ENCODE peak calls at places on chromosome X, in nine cellular contexts. One of them, this sample, is unnamed.

GRCh38 chrX:23779025-23779424 is 3.9 kb upstream of the SAT1 start:
- DNase-seq in astrocyte of the spinal cord: peak; percentile 40
- DNase-seq in mammary epithelial cell: peak; percentile 92
- DNase-seq in activated naive CD8-positive, alpha-beta T cell treated with anti-CD3 and anti-CD28 coated beads for 36 hours: no peak
- DNase-seq in left lobe of liver: no peak
- DNase-seq in HTR-8/SVneo: peak; percentile 70
- DNase-seq in NCI-H1436: no peak
- DNase-seq in T-helper 9 cell: no peak
- DNase-seq in putamen: no peak
- DNase-seq in this sample: no peak

GRCh38 chrX:119004920-119005524 is 30.6 kb downstream of the LONRF3 start:
- DNase-seq in left lobe of liver: peak; percentile 45
- DNase-seq in putamen: peak; percentile 16
- DNase-seq in mammary epithelial cell: peak; percentile 14
- DNase-seq in activated naive CD8-positive, alpha-beta T cell treated with anti-CD3 and anti-CD28 coated beads for 36 hours: peak; percentile 40
- DNase-seq in NCI-H1436: peak; percentile 51
- DNase-seq in HTR-8/SVneo: peak; percentile 54
- DNase-seq in astrocyte of the spinal cord: peak; percentile 36
- DNase-seq in T-helper 9 cell: peak; percentile 38
- DNase-seq in this sample: peak; percentile 3

GRCh38 chrX:8629871-8630270 is 102.1 kb downstream of the ANOS1 start:
- DNase-seq in activated naive CD8-positive, alpha-beta T cell treated with anti-CD3 and anti-CD28 coated beads for 36 hours: no peak
- DNase-seq in astrocyte of the spinal cord: peak; percentile 57
- DNase-seq in mammary epithelial cell: peak; percentile 75
- DNase-seq in putamen: no peak
- DNase-seq in HTR-8/SVneo: peak; percentile 8
- DNase-seq in T-helper 9 cell: no peak
- DNase-seq in NCI-H1436: no peak
- DNase-seq in left lobe of liver: no peak
- DNase-seq in this sample: no peak

GRCh38 chrX:9611436-9612145 is 146.7 kb downstream of the TBL1X start:
- DNase-seq in NCI-H1436: no peak
- DNase-seq in putamen: no peak
- DNase-seq in mammary epithelial cell: no peak
- DNase-seq in HTR-8/SVneo: no peak
- DNase-seq in left lobe of liver: peak; percentile 51
- DNase-seq in activated naive CD8-positive, alpha-beta T cell treated with anti-CD3 and anti-CD28 coated beads for 36 hours: no peak
- DNase-seq in astrocyte of the spinal cord: no peak
- DNase-seq in T-helper 9 cell: no peak
- DNase-seq in this sample: no peak

GRCh38 chrX:22952011-22952410 is 47.7 kb upstream of the DDX53 start:
- DNase-seq in NCI-H1436: no peak
- DNase-seq in T-helper 9 cell: no peak
- DNase-seq in HTR-8/SVneo: peak; percentile 28
- DNase-seq in activated naive CD8-positive, alpha-beta T cell treated with anti-CD3 and anti-CD28 coated beads for 36 hours: no peak
- DNase-seq in mammary epithelial cell: no peak
- DNase-seq in left lobe of liver: no peak
- DNase-seq in putamen: no peak
- DNase-seq in astrocyte of the spinal cord: peak; percentile 54
- DNase-seq in this sample: no peak

GRCh38 chrX:49993661-49994060 is 71.3 kb downstream of the CLCN5 start:
- DNase-seq in mammary epithelial cell: no peak
- DNase-seq in putamen: no peak
- DNase-seq in HTR-8/SVneo: no peak
- DNase-seq in astrocyte of the spinal cord: no peak
- DNase-seq in NCI-H1436: no peak
- DNase-seq in left lobe of liver: no peak
- DNase-seq in activated naive CD8-positive, alpha-beta T cell treated with anti-CD3 and anti-CD28 coated beads for 36 hours: no peak
- DNase-seq in T-helper 9 cell: no peak
- DNase-seq in this sample: no peak

GRCh38 chrX:134000260-134001245 is 15.2 kb upstream of the GPC3 start:
- DNase-seq in putamen: no peak
- DNase-seq in astrocyte of the spinal cord: no peak
- DNase-seq in NCI-H1436: no peak
- DNase-seq in mammary epithelial cell: no peak
- DNase-seq in activated naive CD8-positive, alpha-beta T cell treated with anti-CD3 and anti-CD28 coated beads for 36 hours: no peak
- DNase-seq in T-helper 9 cell: no peak
- DNase-seq in HTR-8/SVneo: no peak
- DNase-seq in left lobe of liver: no peak
- DNase-seq in this sample: no peak

GRCh38 chrX:109732780-109733657 is at the start of gene ACSL4:
- DNase-seq in left lobe of liver: peak; percentile 74
- DNase-seq in NCI-H1436: peak; percentile 89
- DNase-seq in HTR-8/SVneo: peak; percentile 35
- DNase-seq in astrocyte of the spinal cord: peak; percentile 87
- DNase-seq in mammary epithelial cell: peak; percentile 84
- DNase-seq in putamen: peak; percentile 83
- DNase-seq in T-helper 9 cell: peak; percentile 77
- DNase-seq in activated naive CD8-positive, alpha-beta T cell treated with anti-CD3 and anti-CD28 coated beads for 36 hours: peak; percentile 89
- DNase-seq in this sample: peak; percentile 59

GRCh38 chrX:66035667-66036066 is 4.2 kb downstream of the VSIG4 start:
- DNase-seq in left lobe of liver: no peak
- DNase-seq in astrocyte of the spinal cord: no peak
- DNase-seq in T-helper 9 cell: no peak
- DNase-seq in mammary epithelial cell: no peak
- DNase-seq in HTR-8/SVneo: no peak
- DNase-seq in putamen: no peak
- DNase-seq in activated naive CD8-positive, alpha-beta T cell treated with anti-CD3 and anti-CD28 coated beads for 36 hours: no peak
- DNase-seq in NCI-H1436: no peak
- DNase-seq in this sample: no peak

GRCh38 chrX:54066841-54067240 is 22.6 kb upstream of the PHF8 start:
- DNase-seq in astrocyte of the spinal cord: peak; percentile 33
- DNase-seq in left lobe of liver: no peak
- DNase-seq in activated naive CD8-positive, alpha-beta T cell treated with anti-CD3 and anti-CD28 coated beads for 36 hours: no peak
- DNase-seq in NCI-H1436: no peak
- DNase-seq in mammary epithelial cell: peak; percentile 41
- DNase-seq in HTR-8/SVneo: no peak
- DNase-seq in putamen: no peak
- DNase-seq in T-helper 9 cell: no peak
- DNase-seq in this sample: peak; percentile 2

GRCh38 chrX:16870861-16871584 is 861 bp upstream of the RBBP7 start:
- DNase-seq in astrocyte of the spinal cord: no peak
- DNase-seq in T-helper 9 cell: peak; percentile 25
- DNase-seq in HTR-8/SVneo: no peak
- DNase-seq in putamen: peak; percentile 13
- DNase-seq in activated naive CD8-positive, alpha-beta T cell treated with anti-CD3 and anti-CD28 coated beads for 36 hours: peak; percentile 6
- DNase-seq in left lobe of liver: no peak
- DNase-seq in mammary epithelial cell: no peak
- DNase-seq in NCI-H1436: no peak
- DNase-seq in this sample: no peak

GRCh38 chrX:65999563-66000148 is 40.2 kb downstream of the VSIG4 start:
- DNase-seq in HTR-8/SVneo: no peak
- DNase-seq in T-helper 9 cell: no peak
- DNase-seq in putamen: no peak
- DNase-seq in astrocyte of the spinal cord: no peak
- DNase-seq in mammary epithelial cell: no peak
- DNase-seq in activated naive CD8-positive, alpha-beta T cell treated with anti-CD3 and anti-CD28 coated beads for 36 hours: no peak
- DNase-seq in NCI-H1436: no peak
- DNase-seq in left lobe of liver: no peak
- DNase-seq in this sample: no peak

GRCh38 chrX:1582686-1583437 is 8.5 kb upstream of the AKAP17A start:
- DNase-seq in mammary epithelial cell: peak; percentile 52
- DNase-seq in left lobe of liver: peak; percentile 34
- DNase-seq in NCI-H1436: no peak
- DNase-seq in putamen: no peak
- DNase-seq in HTR-8/SVneo: no peak
- DNase-seq in T-helper 9 cell: no peak
- DNase-seq in activated naive CD8-positive, alpha-beta T cell treated with anti-CD3 and anti-CD28 coated beads for 36 hours: peak; percentile 49
- DNase-seq in astrocyte of the spinal cord: no peak
- DNase-seq in this sample: no peak

GRCh38 chrX:114841051-114841450 is 176.4 kb downstream of the IL13RA2 start:
- DNase-seq in HTR-8/SVneo: peak; percentile 0
- DNase-seq in astrocyte of the spinal cord: peak; percentile 3
- DNase-seq in T-helper 9 cell: no peak
- DNase-seq in mammary epithelial cell: peak; percentile 1
- DNase-seq in left lobe of liver: no peak
- DNase-seq in putamen: no peak
- DNase-seq in activated naive CD8-positive, alpha-beta T cell treated with anti-CD3 and anti-CD28 coated beads for 36 hours: no peak
- DNase-seq in NCI-H1436: no peak
- DNase-seq in this sample: no peak

GRCh38 chrX:136920001-136920400 is 39.5 kb upstream of the RBMX start:
- DNase-seq in left lobe of liver: no peak
- DNase-seq in putamen: no peak
- DNase-seq in mammary epithelial cell: no peak
- DNase-seq in HTR-8/SVneo: no peak
- DNase-seq in activated naive CD8-positive, alpha-beta T cell treated with anti-CD3 and anti-CD28 coated beads for 36 hours: no peak
- DNase-seq in NCI-H1436: no peak
- DNase-seq in astrocyte of the spinal cord: peak; percentile 35
- DNase-seq in T-helper 9 cell: no peak
- DNase-seq in this sample: no peak

GRCh38 chrX:49876750-49877149 is 2.5 kb upstream of the USP27X start:
- DNase-seq in NCI-H1436: peak; percentile 38
- DNase-seq in astrocyte of the spinal cord: peak; percentile 8
- DNase-seq in putamen: peak; percentile 14
- DNase-seq in activated naive CD8-positive, alpha-beta T cell treated with anti-CD3 and anti-CD28 coated beads for 36 hours: no peak
- DNase-seq in mammary epithelial cell: peak; percentile 16
- DNase-seq in HTR-8/SVneo: no peak
- DNase-seq in T-helper 9 cell: no peak
- DNase-seq in left lobe of liver: peak; percentile 40
- DNase-seq in this sample: no peak

GRCh38 chrX:82748901-82749505 is 759.1 kb upstream of the POU3F4 start:
- DNase-seq in astrocyte of the spinal cord: peak; percentile 37
- DNase-seq in left lobe of liver: no peak
- DNase-seq in NCI-H1436: no peak
- DNase-seq in HTR-8/SVneo: peak; percentile 0
- DNase-seq in activated naive CD8-positive, alpha-beta T cell treated with anti-CD3 and anti-CD28 coated beads for 36 hours: no peak
- DNase-seq in putamen: no peak
- DNase-seq in T-helper 9 cell: no peak
- DNase-seq in mammary epithelial cell: peak; percentile 26
- DNase-seq in this sample: no peak

GRCh38 chrX:48021026-48021900 is 14.5 kb downstream of the SPACA5 start:
- DNase-seq in putamen: peak; percentile 82
- DNase-seq in activated naive CD8-positive, alpha-beta T cell treated with anti-CD3 and anti-CD28 coated beads for 36 hours: peak; percentile 68
- DNase-seq in T-helper 9 cell: peak; percentile 63
- DNase-seq in left lobe of liver: peak; percentile 75
- DNase-seq in NCI-H1436: peak; percentile 47
- DNase-seq in astrocyte of the spinal cord: peak; percentile 92
- DNase-seq in mammary epithelial cell: peak; percentile 76
- DNase-seq in HTR-8/SVneo: peak; percentile 51
- DNase-seq in this sample: peak; percentile 60

GRCh38 chrX:42530027-42530426 is 247.9 kb downstream of the PPP1R2C start:
- DNase-seq in putamen: no peak
- DNase-seq in T-helper 9 cell: no peak
- DNase-seq in NCI-H1436: no peak
- DNase-seq in left lobe of liver: no peak
- DNase-seq in activated naive CD8-positive, alpha-beta T cell treated with anti-CD3 and anti-CD28 coated beads for 36 hours: no peak
- DNase-seq in mammary epithelial cell: peak; percentile 80
- DNase-seq in astrocyte of the spinal cord: peak; percentile 70
- DNase-seq in HTR-8/SVneo: no peak
- DNase-seq in this sample: peak; percentile 19

GRCh38 chrX:71870337-71871098 is 40.1 kb upstream of the NHSL2 start:
- DNase-seq in left lobe of liver: no peak
- DNase-seq in T-helper 9 cell: no peak
- DNase-seq in NCI-H1436: no peak
- DNase-seq in mammary epithelial cell: peak; percentile 39
- DNase-seq in HTR-8/SVneo: peak; percentile 41
- DNase-seq in astrocyte of the spinal cord: peak; percentile 6
- DNase-seq in putamen: no peak
- DNase-seq in activated naive CD8-positive, alpha-beta T cell treated with anti-CD3 and anti-CD28 coated beads for 36 hours: peak; percentile 4
- DNase-seq in this sample: no peak

GRCh38 chrX:123860983-123861382 is 1.1 kb downstream of the XIAP start:
- DNase-seq in left lobe of liver: no peak
- DNase-seq in putamen: peak; percentile 6
- DNase-seq in NCI-H1436: no peak
- DNase-seq in activated naive CD8-positive, alpha-beta T cell treated with anti-CD3 and anti-CD28 coated beads for 36 hours: no peak
- DNase-seq in astrocyte of the spinal cord: peak; percentile 25
- DNase-seq in HTR-8/SVneo: no peak
- DNase-seq in mammary epithelial cell: peak; percentile 7
- DNase-seq in T-helper 9 cell: no peak
- DNase-seq in this sample: no peak

GRCh38 chrX:8663325-8663724 is 68.6 kb downstream of the ANOS1 start:
- DNase-seq in astrocyte of the spinal cord: no peak
- DNase-seq in NCI-H1436: no peak
- DNase-seq in putamen: no peak
- DNase-seq in T-helper 9 cell: no peak
- DNase-seq in mammary epithelial cell: peak; percentile 8
- DNase-seq in HTR-8/SVneo: no peak
- DNase-seq in activated naive CD8-positive, alpha-beta T cell treated with anti-CD3 and anti-CD28 coated beads for 36 hours: no peak
- DNase-seq in left lobe of liver: no peak
- DNase-seq in this sample: no peak

GRCh38 chrX:2677764-2678163 is 13.3 kb upstream of the CD99 start:
- DNase-seq in HTR-8/SVneo: peak; percentile 86
- DNase-seq in activated naive CD8-positive, alpha-beta T cell treated with anti-CD3 and anti-CD28 coated beads for 36 hours: no peak
- DNase-seq in mammary epithelial cell: peak; percentile 92
- DNase-seq in astrocyte of the spinal cord: peak; percentile 98
- DNase-seq in left lobe of liver: no peak
- DNase-seq in NCI-H1436: no peak
- DNase-seq in putamen: peak; percentile 65
- DNase-seq in T-helper 9 cell: no peak
- DNase-seq in this sample: peak; percentile 96

GRCh38 chrX:120560405-120560841 is 339 bp downstream of the CUL4B start:
- DNase-seq in astrocyte of the spinal cord: no peak
- DNase-seq in HTR-8/SVneo: no peak
- DNase-seq in activated naive CD8-positive, alpha-beta T cell treated with anti-CD3 and anti-CD28 coated beads for 36 hours: peak; percentile 38
- DNase-seq in NCI-H1436: no peak
- DNase-seq in putamen: no peak
- DNase-seq in T-helper 9 cell: peak; percentile 1
- DNase-seq in mammary epithelial cell: peak; percentile 35
- DNase-seq in left lobe of liver: peak; percentile 47
- DNase-seq in this sample: peak; percentile 10

GRCh38 chrX:150731795-150732194 is 38.6 kb downstream of the MTMR1 start:
- DNase-seq in left lobe of liver: no peak
- DNase-seq in HTR-8/SVneo: peak; percentile 5
- DNase-seq in activated naive CD8-positive, alpha-beta T cell treated with anti-CD3 and anti-CD28 coated beads for 36 hours: peak; percentile 2
- DNase-seq in putamen: no peak
- DNase-seq in astrocyte of the spinal cord: peak; percentile 87
- DNase-seq in mammary epithelial cell: peak; percentile 90
- DNase-seq in NCI-H1436: no peak
- DNase-seq in T-helper 9 cell: no peak
- DNase-seq in this sample: peak; percentile 80